ENCODE peak calls at places on chromosomes 3 and 15, in seven cellular contexts. K is pancreas, G is Karpas-422, C is heart right ventricle, E is cardiac muscle cell, H is aorta, R is fibroblast of lung. D is an unnamed sample.

GRCh38 chr15:63502137-63502801 is 2.1 kb upstream of the USP3 start:
- DNase-seq in G (no peak), H (no peak), R (peak; percentile 61), C (no peak), E (no peak), K (peak; percentile 29), D (no peak)

GRCh38 chr3:47057212-47057671 is 77.8 kb downstream of the NBEAL2 start:
- DNase-seq in C (no peak), E (no peak), K (no peak), R (no peak), H (no peak), G (no peak), D (no peak)

GRCh38 chr3:64321747-64322146 is 96.5 kb upstream of the PRICKLE2 start:
- DNase-seq in K (no peak), G (no peak), E (peak; percentile 39), C (no peak), R (peak; percentile 82), H (no peak), D (no peak)

GRCh38 chr15:47870300-47870955 is 153.1 kb downstream of the SEMA6D start:
- DNase-seq in G (no peak), H (no peak), R (no peak), C (peak; percentile 27), K (no peak), E (no peak), D (no peak)

GRCh38 chr3:13569201-13569600 is 20.3 kb downstream of the FBLN2 start:
- DNase-seq in C (no peak), K (no peak), R (no peak), E (no peak), H (no peak), G (no peak), D (no peak)

GRCh38 chr15:66452421-66452820 is 45.1 kb downstream of the SNAPC5 start:
- DNase-seq in C (no peak), G (no peak), K (no peak), E (no peak), H (no peak), R (peak; percentile 26), D (no peak)

GRCh38 chr3:20039082-20039764 is 1.0 kb upstream of the KAT2B start:
- DNase-seq in R (no peak), G (peak; percentile 66), H (no peak), E (peak; percentile 19), C (no peak), K (no peak), D (no peak)

GRCh38 chr3:43296565-43296964 is 10.2 kb downstream of the SNRK start:
- DNase-seq in E (no peak), H (peak; percentile 52), K (no peak), R (peak; percentile 15), C (no peak), G (peak; percentile 76), D (peak; percentile 60)

GRCh38 chr3:173584093-173584833 is 186.7 kb downstream of the NLGN1 start:
- DNase-seq in E (peak; percentile 70), C (no peak), R (peak; percentile 65), G (no peak), K (no peak), H (no peak), D (no peak)

GRCh38 chr15:33988384-33988783 is 20.1 kb downstream of the CHRM5 start:
- DNase-seq in R (peak; percentile 12), C (no peak), E (no peak), G (no peak), H (no peak), K (no peak), D (no peak)

GRCh38 chr15:73607405-73607804 is 25.8 kb downstream of the NPTN start:
- DNase-seq in G (no peak), R (no peak), C (no peak), H (no peak), K (no peak), E (no peak), D (no peak)

GRCh38 chr15:90413411-90414379 is 25.7 kb downstream of the IQGAP1 start:
- DNase-seq in R (peak; percentile 59), C (no peak), E (no peak), H (peak; percentile 66), K (no peak), G (no peak), D (no peak)

GRCh38 chr3:141498592-141499223 is 11.9 kb downstream of the RASA2 start:
- DNase-seq in C (no peak), G (peak; percentile 86), E (no peak), H (peak; percentile 71), K (no peak), R (no peak), D (no peak)

GRCh38 chr3:13839253-13839652 is 40.6 kb downstream of the WNT7A start:
- DNase-seq in H (no peak), C (no peak), G (no peak), E (no peak), R (no peak), K (no peak), D (no peak)

GRCh38 chr15:42736178-42736792 is 643 bp downstream of the CDAN1 start:
- DNase-seq in H (no peak), K (no peak), G (peak; percentile 63), E (peak; percentile 49), R (peak; percentile 12), C (peak; percentile 50), D (no peak)

GRCh38 chr3:84904819-84905555 is 53.8 kb upstream of the CADM2 start:
- DNase-seq in E (no peak), H (no peak), R (no peak), K (no peak), G (no peak), C (no peak), D (no peak)

DNA sequence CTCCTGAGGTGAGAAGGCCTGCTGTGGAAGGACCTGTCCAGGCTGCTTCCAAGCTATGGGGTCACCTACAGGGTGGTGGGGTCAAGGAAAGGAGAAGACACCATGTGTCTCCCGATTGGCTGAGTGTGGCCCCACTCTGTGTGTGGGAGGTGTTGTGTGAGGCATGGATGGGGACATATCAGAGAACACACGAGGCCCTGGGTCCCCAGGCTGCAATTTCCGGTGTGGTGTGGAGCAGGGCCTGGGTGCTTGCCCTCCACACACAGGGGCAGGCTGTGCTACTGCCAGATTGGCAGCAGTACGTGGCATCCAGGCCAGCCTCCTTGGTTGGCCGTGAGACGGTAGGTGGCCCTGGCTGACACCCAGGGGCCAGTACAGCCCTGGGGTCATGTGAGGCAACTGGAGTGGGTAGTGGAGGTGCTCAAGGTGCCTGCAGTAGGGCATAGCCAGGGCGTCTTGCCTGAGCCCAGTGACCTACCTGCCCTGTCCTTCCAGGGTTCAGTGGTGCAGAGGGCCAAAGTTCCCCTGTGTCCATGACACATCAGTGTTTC is 233.8 kb downstream of the SNRPN start:
- DNase-seq in K (no peak), R (no peak), G (no peak), E (no peak), H (no peak), C (no peak), D (peak; percentile 50)
- H3K9me3 ChIP-seq in K (no peaks in the 10 kb centered on the region), R (no peaks in the 10 kb centered on the region), G (peaks cover 21% of the 10 kb centered on the region), E (no peaks in the 10 kb centered on the region), H (no peaks in the 10 kb centered on the region), C (no peaks in the 10 kb centered on the region), D (peaks cover 100% of the 10 kb centered on the region)

GRCh38 chr15:93130111-93130510 is 41.1 kb upstream of the RGMA start:
- DNase-seq in H (no peak), G (no peak), R (no peak), E (no peak), K (no peak), C (no peak), D (no peak)
- H3K4me1 ChIP-seq in H (no peaks in the 10 kb centered on the region), G (no peaks in the 10 kb centered on the region), R (no peaks in the 10 kb centered on the region), E (no peaks in the 10 kb centered on the region), K (no peaks in the 10 kb centered on the region), C (no peaks in the 10 kb centered on the region), D (no peaks in the 10 kb centered on the region)

GRCh38 chr3:136685882-136686281 is 66.3 kb downstream of the STAG1 start:
- DNase-seq in K (no peak), E (no peak), H (no peak), R (no peak), G (no peak), C (no peak), D (no peak)
- H3K27ac ChIP-seq in K (no peak overlapping the region), E (no peak overlapping the region), H (no peak overlapping the region), R (no peak overlapping the region), G (no peak overlapping the region), C (no peak overlapping the region), D (no peak overlapping the region)

GRCh38 chr15:25072857-25073476 is 118.2 kb downstream of the SNRPN start:
- DNase-seq in K (no peak), E (no peak), H (no peak), C (no peak), G (no peak), R (no peak), D (no peak)
- H3K9me3 ChIP-seq in K (peaks cover 50% of the 10 kb centered on the region), E (peaks cover 30% of the 10 kb centered on the region), H (peaks cover 92% of the 10 kb centered on the region), C (peaks cover 99% of the 10 kb centered on the region), G (peaks cover 64% of the 10 kb centered on the region), R (peaks cover 43% of the 10 kb centered on the region), D (peaks cover 25% of the 10 kb centered on the region)

DNA sequence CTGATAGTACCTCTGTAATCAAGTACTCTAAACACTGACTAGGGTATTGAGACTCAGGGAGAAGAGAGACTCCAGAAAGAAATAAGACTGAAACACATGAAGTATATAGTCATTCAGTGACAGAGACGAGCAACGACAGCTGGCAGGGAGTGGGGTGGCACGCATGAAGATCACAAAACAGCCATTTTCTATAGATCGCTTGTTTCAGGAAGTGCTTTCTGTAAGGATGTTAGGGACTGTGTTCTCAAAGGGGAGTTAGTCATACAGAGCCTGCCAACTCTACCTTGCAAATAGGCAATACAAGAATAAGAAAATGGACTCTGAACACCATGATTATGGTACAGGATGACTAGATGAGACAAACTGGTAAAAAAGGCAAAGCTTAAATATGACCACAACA is 139.5 kb downstream of the TBL1XR1 start:
- DNase-seq in C (no peak), G (peak; percentile 57), R (no peak), H (no peak), E (no peak), K (no peak), D (no peak)
- H3K4me1 ChIP-seq in C (peaks cover 30% of the 10 kb centered on the region), G (peaks cover 87% of the 10 kb centered on the region), R (no peaks in the 10 kb centered on the region), H (no peaks in the 10 kb centered on the region), E (peaks cover 18% of the 10 kb centered on the region), K (no peaks in the 10 kb centered on the region), D (peaks cover 20% of the 10 kb centered on the region)

GRCh38 chr3:129610276-129610675 is 3.8 kb upstream of the PLXND1 start:
- DNase-seq in E (no peak), C (peak; percentile 13), K (no peak), G (no peak), R (no peak), H (peak; percentile 44), D (no peak)
- H3K27ac ChIP-seq in E (no peak overlapping the region), C (peak overlapping the region; percentile 87), K (no peak overlapping the region), G (no peak overlapping the region), R (no peak overlapping the region), H (no peak overlapping the region), D (peak overlapping the region; percentile 34)

GRCh38 chr3:125349055-125349454 is 26.1 kb downstream of the ZNF148 start:
- DNase-seq in R (no peak), H (no peak), E (no peak), K (no peak), G (no peak), C (no peak), D (no peak)
- H3K9me3 ChIP-seq in R (no peaks in the 10 kb centered on the region), H (no peaks in the 10 kb centered on the region), E (no peaks in the 10 kb centered on the region), K (no peaks in the 10 kb centered on the region), G (peaks cover 12% of the 10 kb centered on the region), C (no peaks in the 10 kb centered on the region), D (no peaks in the 10 kb centered on the region)

D was measured in left lung.